ENCODE peak calls at places on chromosomes 4 and X, in ten cellular contexts. F is nucleus accumbens; W is mesenchymal stem cell; M is SK-N-DZ; X is suprapubic skin; U is mucosa of gallbladder; T is HEK293T; L is CD8-positive, alpha-beta memory T cell; G is glomerular endothelial cell; N is fibroblast of the conjunctiva. B is an unnamed sample.

GRCh38 chr4:93660036-93660435 is 168.5 kb upstream of the ATOH1 start:
- DNase-seq in U (no peak), W (no peak), G (no peak), N (no peak), M (no peak), F (no peak), L (no peak), X (no peak), T (no peak), B (no peak)

GRCh38 chr4:125538670-125539069 is 223.9 kb downstream of the FAT4 start:
- DNase-seq in U (no peak), M (no peak), T (no peak), L (no peak), X (no peak), W (no peak), N (no peak), G (no peak), F (no peak), B (no peak)

GRCh38 chr4:61182915-61183314 is 17.2 kb upstream of the ADGRL3 start:
- DNase-seq in M (no peak), W (no peak), T (no peak), G (no peak), X (no peak), U (no peak), F (no peak), L (no peak), N (no peak), B (no peak)

GRCh38 chrX:39716401-39716800 is 381.4 kb downstream of the BCOR start:
- DNase-seq in L (no peak), N (no peak), F (no peak), X (no peak), W (no peak), U (no peak), G (no peak), M (peak; percentile 68), T (no peak), B (no peak)

GRCh38 chr4:24722026-24722568 is 73.3 kb upstream of the SOD3 start:
- DNase-seq in T (no peak), G (no peak), N (no peak), F (no peak), M (no peak), W (no peak), X (no peak), U (no peak), L (no peak), B (no peak)

GRCh38 chr4:109560687-109561452 is 824 bp downstream of the MCUB start:
- DNase-seq in M (peak; percentile 27), T (peak; percentile 29), W (peak; percentile 83), F (peak; percentile 13), G (no peak), L (peak; percentile 77), N (peak; percentile 43), U (peak; percentile 14), X (peak; percentile 83), B (no peak)

GRCh38 chr4:184706453-184706852 is 27.4 kb downstream of the CENPU start:
- DNase-seq in X (no peak), M (no peak), N (no peak), W (no peak), F (no peak), G (no peak), U (no peak), T (no peak), L (no peak), B (no peak)

GRCh38 chr4:8534129-8534528 is 46.1 kb upstream of the GPR78 start:
- DNase-seq in M (no peak), T (no peak), L (no peak), X (no peak), N (peak; percentile 24), G (no peak), U (peak; percentile 76), W (peak; percentile 75), F (no peak), B (no peak)

GRCh38 chr4:144360394-144360793 is 219.9 kb upstream of the GYPA start:
- DNase-seq in U (no peak), G (no peak), N (no peak), X (no peak), T (no peak), W (no peak), M (no peak), F (no peak), L (no peak), B (no peak)

GRCh38 chrX:134443461-134443860 is 16.5 kb upstream of the HPRT1 start:
- DNase-seq in L (no peak), N (no peak), U (no peak), T (no peak), X (no peak), W (no peak), M (no peak), F (no peak), G (no peak), B (no peak)

GRCh38 chr4:108592674-108592986 is 27.7 kb upstream of the RPL34 start:
- DNase-seq in M (peak; percentile 8), L (no peak), G (no peak), N (no peak), T (no peak), U (no peak), W (peak; percentile 52), F (no peak), X (no peak), B (no peak)

GRCh38 chrX:129798888-129799287 is 19.1 kb downstream of the SASH3 start:
- DNase-seq in T (no peak), F (no peak), X (no peak), M (no peak), G (no peak), N (no peak), L (no peak), U (no peak), W (no peak), B (no peak)